ENCODE peak calls at places on chromosome 22, in eight cellular contexts. W is Caco-2; L is PC-9; M is cardiac fibroblast; U is activated T-cell treated with anti-CD3 and anti-CD28 coated beads, Interleukin-2, amount 50 U/mL, for 48 hours; G is HTR-8/SVneo; Y is retina; H is EL. K is an unnamed sample.

GRCh38 chr22:50107529-50107928 is 17.7 kb downstream of the MOV10L1 start:
- DNase-seq in M (no peak), Y (no peak), U (no peak), G (no peak), H (no peak), W (no peak), L (peak; percentile 5), K (no peak)

GRCh38 chr22:31533391-31533790 is 37.1 kb downstream of the SFI1 start:
- DNase-seq in G (no peak), H (no peak), W (no peak), L (no peak), Y (no peak), U (no peak), M (no peak), K (no peak)

GRCh38 chr22:40416267-40416570 is 45.8 kb downstream of the SGSM3 start:
- DNase-seq in H (no peak), Y (no peak), W (no peak), L (no peak), G (no peak), M (no peak), U (no peak), K (no peak)

GRCh38 chr22:32649515-32650200 is 151.8 kb upstream of the TIMP3 start:
- DNase-seq in W (no peak), M (no peak), U (peak; percentile 37), L (peak; percentile 53), G (peak; percentile 22), H (peak; percentile 78), Y (no peak), K (no peak)

GRCh38 chr22:46062971-46063631 is 86.1 kb upstream of the WNT7B start:
- DNase-seq in L (no peak), G (no peak), H (no peak), U (no peak), Y (no peak), W (peak; percentile 19), M (no peak), K (no peak)

GRCh38 chr22:46471901-46472721 is 65.3 kb downstream of the CELSR1 start:
- DNase-seq in Y (no peak), U (no peak), L (no peak), G (no peak), W (no peak), M (no peak), H (no peak), K (no peak)

GRCh38 chr22:40310081-40310770 is 36.1 kb upstream of the ADSL start:
- DNase-seq in H (peak; percentile 93), L (no peak), M (peak; percentile 31), U (no peak), Y (no peak), W (no peak), G (peak; percentile 25), K (no peak)

GRCh38 chr22:42324991-42325710 is 54.7 kb upstream of the TCF20 start:
- DNase-seq in L (no peak), H (no peak), U (peak; percentile 48), Y (no peak), G (no peak), M (no peak), W (no peak), K (no peak)

GRCh38 chr22:38172489-38173155 is 9.0 kb downstream of the PLA2G6 start:
- DNase-seq in M (peak; percentile 76), L (no peak), Y (no peak), G (no peak), H (no peak), U (peak; percentile 41), W (no peak), K (no peak)

GRCh38 chr22:38490475-38490874 is 15.6 kb downstream of the DDX17 start:
- DNase-seq in M (no peak), W (no peak), Y (no peak), G (no peak), L (peak; percentile 19), H (no peak), U (no peak), K (no peak)

GRCh38 chr22:35899736-35900135 is 128.9 kb downstream of the RBFOX2 start:
- DNase-seq in M (no peak), W (no peak), Y (no peak), U (no peak), L (no peak), G (no peak), H (no peak), K (no peak)

GRCh38 chr22:50206599-50206998 is 5.8 kb downstream of the SELENOO start:
- DNase-seq in Y (no peak), U (no peak), H (peak; percentile 54), L (no peak), M (peak; percentile 35), G (no peak), W (no peak), K (no peak)

GRCh38 chr22:36166518-36167220 is 6.1 kb upstream of the APOL3 start:
- DNase-seq in W (no peak), L (no peak), G (no peak), H (no peak), M (no peak), U (no peak), Y (no peak), K (no peak)

GRCh38 chr22:37485006-37485713 is 1.0 kb downstream of the MFNG start:
- DNase-seq in Y (no peak), H (no peak), G (no peak), W (no peak), M (no peak), U (peak; percentile 75), L (no peak), K (peak; percentile 65)

GRCh38 chr22:42270512-42271190 is at the start of gene TCF20:
- DNase-seq in M (peak; percentile 70), Y (peak; percentile 69), G (peak; percentile 88), H (peak; percentile 76), L (peak; percentile 51), U (peak; percentile 85), W (peak; percentile 84), K (peak; percentile 78)

GRCh38 chr22:35894937-35895708 is 133.5 kb downstream of the RBFOX2 start:
- DNase-seq in H (peak; percentile 89), M (peak; percentile 84), L (peak; percentile 100), W (peak; percentile 42), Y (peak; percentile 67), U (no peak), G (peak; percentile 28), K (no peak)

GRCh38 chr22:39800790-39801540 is 92.6 kb downstream of the ENTHD1 start:
- DNase-seq in U (no peak), Y (no peak), M (no peak), W (no peak), L (no peak), H (no peak), G (no peak), K (no peak)

GRCh38 chr22:50517495-50518260 is 7.7 kb downstream of the SCO2 start:
- DNase-seq in M (no peak), G (no peak), L (no peak), Y (no peak), U (no peak), H (no peak), W (no peak), K (no peak)

GRCh38 chr22:46353483-46354105 is 18.1 kb downstream of the TRMU start:
- DNase-seq in Y (no peak), U (no peak), L (no peak), M (no peak), W (no peak), H (no peak), G (no peak), K (no peak)

GRCh38 chr22:46592390-46592872 is 27.8 kb upstream of the GRAMD4 start:
- DNase-seq in W (no peak), H (peak; percentile 71), M (peak; percentile 47), L (no peak), U (peak; percentile 81), Y (no peak), G (no peak), K (peak; percentile 50)

GRCh38 chr22:47270463-47271135 is 508.1 kb downstream of the TBC1D22A start:
- DNase-seq in W (no peak), G (no peak), Y (no peak), H (no peak), U (no peak), L (no peak), M (no peak), K (no peak)

GRCh38 chr22:37312549-37313183 is 30.4 kb downstream of the CYTH4 start:
- DNase-seq in L (no peak), G (no peak), M (no peak), H (no peak), U (peak; percentile 52), W (no peak), Y (no peak), K (peak; percentile 19)

GRCh38 chr22:41966607-41967240 is 2.5 kb upstream of the SEPTIN3 start:
- DNase-seq in Y (peak; percentile 67), U (peak; percentile 49), M (peak; percentile 95), L (peak; percentile 80), W (peak; percentile 54), G (peak; percentile 80), H (peak; percentile 98), K (peak; percentile 55)

GRCh38 chr22:36386900-36387663 is 685 bp downstream of the MYH9 start:
- DNase-seq in W (no peak), U (peak; percentile 82), L (peak; percentile 50), M (no peak), Y (peak; percentile 66), H (peak; percentile 26), G (no peak), K (peak; percentile 62)

GRCh38 chr22:36610567-36610966 is 81.6 kb upstream of the EIF3D start:
- DNase-seq in L (no peak), Y (no peak), W (no peak), U (no peak), G (no peak), H (no peak), M (no peak), K (no peak)

GRCh38 chr22:37242395-37242918 is 1.6 kb downstream of the RAC2 start:
- DNase-seq in H (peak; percentile 61), G (no peak), Y (no peak), M (peak; percentile 61), W (no peak), L (no peak), U (peak; percentile 94), K (peak; percentile 93)

GRCh38 chr22:31977141-31977781 is 32.9 kb downstream of the YWHAH start:
- DNase-seq in G (peak; percentile 74), M (peak; percentile 78), H (peak; percentile 72), L (peak; percentile 51), W (peak; percentile 84), U (peak; percentile 89), Y (peak; percentile 76), K (peak; percentile 87)

GRCh38 chr22:38412435-38413084 is 42.4 kb downstream of the KCNJ4 start:
- DNase-seq in M (no peak), H (no peak), U (peak; percentile 73), G (no peak), Y (peak; percentile 35), W (no peak), L (peak; percentile 32), K (peak; percentile 35)

GRCh38 chr22:35609761-35610160 is 7.4 kb downstream of the MB start:
- DNase-seq in G (no peak), M (no peak), H (no peak), L (no peak), U (no peak), Y (no peak), W (no peak), K (no peak)

K was measured in stimulated activated CD4-positive, alpha-beta T cell treated with anti-CD3 and anti-CD28 coated beads, Interleukin-4, amount 100 ng/mL, for 24 hours.